ENCODE peak calls at places on chromosome 3, in five cellular contexts. G, B, E, L and C are unnamed samples.
A peak's percentile ranks its signal among the peaks of the same experiment; 100 is the strongest.

GRCh38 chr3:100033814-100034490 is 80.3 kb downstream of the FILIP1L start:
- DNase-seq in G (peak; percentile 92), B (no peak), E (no peak), L (no peak), C (no peak)

GRCh38 chr3:49805367-49805782 is 2.3 kb downstream of the INKA1 start:
- DNase-seq in G (peak; percentile 21), B (peak; percentile 86), E (no peak), L (no peak), C (no peak)

GRCh38 chr3:17491601-17492000 is 250.8 kb downstream of the TBC1D5 start:
- DNase-seq in G (peak; percentile 88), B (no peak), E (no peak), L (peak; percentile 78), C (no peak)

GRCh38 chr3:61030469-61031035 is 220.7 kb downstream of the FHIT start:
- DNase-seq in G (peak; percentile 45), B (no peak), E (no peak), L (peak; percentile 57), C (no peak)

GRCh38 chr3:30934208-30934550 is 39.7 kb upstream of the GADL1 start:
- DNase-seq in G (peak; percentile 48), B (peak; percentile 64), E (peak; percentile 54), L (peak; percentile 27), C (no peak)

GRCh38 chr3:80060664-80061063 is 292.9 kb upstream of the ROBO1 start:
- DNase-seq in G (peak; percentile 10), B (no peak), E (no peak), L (no peak), C (no peak)

GRCh38 chr3:161042023-161042501 is 63.1 kb downstream of the B3GALNT1 start:
- DNase-seq in G (peak; percentile 86), B (peak; percentile 24), E (no peak), L (no peak), C (no peak)

GRCh38 chr3:72487946-72488735 is 360.1 kb downstream of the SHQ1 start:
- DNase-seq in G (no peak), B (no peak), E (peak; percentile 40), L (no peak), C (no peak)

GRCh38 chr3:37463163-37463562 is 288.8 kb upstream of the LRRFIP2 start:
- DNase-seq in G (no peak), B (no peak), E (no peak), L (no peak), C (no peak)

DNA sequence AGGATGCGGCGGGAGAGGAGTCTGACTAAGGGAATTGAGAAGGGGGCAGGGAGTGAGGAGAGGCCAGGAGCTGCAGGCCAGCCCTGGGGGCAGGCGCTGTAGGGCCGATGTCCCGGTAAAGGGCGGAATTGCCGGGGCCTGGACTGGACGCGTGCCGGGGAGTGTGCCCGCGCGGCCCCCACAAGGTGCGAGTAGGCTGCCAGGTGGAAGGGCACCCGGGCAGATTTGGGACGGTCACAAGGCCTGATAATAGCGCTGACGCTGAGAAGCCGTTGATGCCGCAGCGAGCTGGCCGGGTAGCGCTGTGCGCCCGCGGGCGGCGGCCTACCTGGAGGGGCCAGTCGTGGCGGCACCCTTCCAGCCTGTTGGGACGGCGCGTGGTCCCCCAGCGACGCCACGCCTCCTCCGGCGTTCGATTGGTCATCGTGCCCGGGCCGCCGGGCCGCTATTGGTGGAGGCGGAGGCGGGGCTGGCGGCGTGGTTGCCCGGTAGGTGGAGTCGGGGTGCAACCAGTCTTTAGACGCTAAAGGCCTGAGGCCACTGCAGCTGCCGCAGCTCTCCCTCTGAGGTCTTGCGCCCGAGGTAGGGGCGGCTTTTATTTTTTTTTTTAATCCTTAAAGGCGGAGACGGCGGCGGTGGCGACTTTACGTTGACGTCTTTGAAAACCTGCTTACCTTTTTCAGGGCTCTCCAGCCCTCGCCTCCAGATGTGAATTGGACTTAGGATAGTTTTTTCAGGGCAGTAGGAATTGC is 919 bp downstream of the SLC25A38 start:
- DNase-seq in G (peak; percentile 92), B (peak; percentile 99), E (peak; percentile 98), L (peak; percentile 93), C (peak; percentile 81)
- TF ChIP-seq EZH2 in G (no peak), B (no peak), E (no peak), L (no peak), C (no peak)

GRCh38 chr3:46579756-46580286 is 13.7 kb upstream of the LRRC2 start:
- DNase-seq in G (no peak), B (no peak), E (no peak), L (no peak), C (no peak)
- TF ChIP-seq EZH2 in G (no peak), B (no peak), E (no peak), L (no peak), C (no peak)

DNA sequence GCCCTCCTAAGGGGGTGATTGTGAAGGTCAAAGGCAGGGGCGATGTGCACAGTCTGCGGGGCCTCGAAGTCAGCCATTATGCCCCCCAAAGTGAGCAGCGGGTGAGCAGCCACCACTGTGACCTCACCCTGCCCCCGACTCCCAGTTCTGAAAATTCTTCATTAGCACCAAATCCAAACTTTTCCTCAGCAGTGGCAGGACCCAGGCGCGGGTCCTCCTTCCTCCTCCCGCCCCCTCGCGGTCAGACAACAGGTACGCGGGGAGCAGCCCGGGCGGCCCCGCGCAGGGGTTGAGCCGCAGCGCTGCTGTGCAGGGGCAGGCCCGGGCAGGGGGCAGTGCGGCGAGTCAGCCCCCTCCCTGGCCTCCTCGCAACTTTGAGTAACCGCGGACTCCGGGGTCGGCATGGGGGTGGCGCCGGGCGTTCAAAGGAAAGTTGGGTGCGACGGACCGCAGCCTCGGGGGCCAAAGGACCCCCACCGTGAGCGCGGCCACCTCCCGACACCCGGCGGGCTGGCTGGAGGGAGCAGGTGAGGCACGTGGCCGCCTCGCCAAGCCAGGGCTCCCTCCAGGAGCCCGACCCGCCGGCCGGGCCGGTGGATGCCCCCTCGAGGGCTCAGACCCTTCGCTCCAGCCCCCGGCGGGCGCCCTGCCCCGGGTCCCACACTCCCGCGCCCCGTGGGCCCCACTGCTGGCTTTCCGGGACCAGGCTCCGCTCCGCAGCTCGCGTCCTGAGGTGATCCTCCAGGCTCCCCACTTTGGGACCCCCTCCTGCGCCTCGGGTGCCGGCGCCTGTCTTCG is 49.4 kb upstream of the CCDC174 start:
- DNase-seq in G (no peak), B (peak; percentile 42), E (peak; percentile 87), L (no peak), C (no peak)
- TF ChIP-seq EZH2 in G (peak; percentile 70), B (peak; percentile 87), E (no peak), L (no peak), C (no peak)

GRCh38 chr3:54506603-54507002 is 384.3 kb downstream of the CACNA2D3 start:
- DNase-seq in G (peak; percentile 6), B (peak; percentile 7), E (no peak), L (peak; percentile 41), C (no peak)

GRCh38 chr3:54507876-54508460 is 385.6 kb downstream of the CACNA2D3 start:
- DNase-seq in G (no peak), B (no peak), E (no peak), L (no peak), C (no peak)

GRCh38 chr3:54514416-54514815 is 392.1 kb downstream of the CACNA2D3 start:
- DNase-seq in G (no peak), B (no peak), E (no peak), L (no peak), C (no peak)

GRCh38 chr3:54511766-54512365 is 389.5 kb downstream of the CACNA2D3 start:
- DNase-seq in G (no peak), B (no peak), E (no peak), L (no peak), C (no peak)

GRCh38 chr3:54510506-54510905 is 388.2 kb downstream of the CACNA2D3 start:
- DNase-seq in G (no peak), B (no peak), E (no peak), L (no peak), C (no peak)
- TF ChIP-seq EZH2 in G (no peak), B (no peak), E (no peak), L (no peak), C (no peak)

GRCh38 chr3:64444619-64445317 is 219.5 kb upstream of the PRICKLE2 start:
- DNase-seq in G (no peak), B (peak; percentile 32), E (peak; percentile 67), L (no peak), C (no peak)
- TF ChIP-seq EZH2 in G (no peak), B (no peak), E (no peak), L (no peak), C (no peak)

DNA sequence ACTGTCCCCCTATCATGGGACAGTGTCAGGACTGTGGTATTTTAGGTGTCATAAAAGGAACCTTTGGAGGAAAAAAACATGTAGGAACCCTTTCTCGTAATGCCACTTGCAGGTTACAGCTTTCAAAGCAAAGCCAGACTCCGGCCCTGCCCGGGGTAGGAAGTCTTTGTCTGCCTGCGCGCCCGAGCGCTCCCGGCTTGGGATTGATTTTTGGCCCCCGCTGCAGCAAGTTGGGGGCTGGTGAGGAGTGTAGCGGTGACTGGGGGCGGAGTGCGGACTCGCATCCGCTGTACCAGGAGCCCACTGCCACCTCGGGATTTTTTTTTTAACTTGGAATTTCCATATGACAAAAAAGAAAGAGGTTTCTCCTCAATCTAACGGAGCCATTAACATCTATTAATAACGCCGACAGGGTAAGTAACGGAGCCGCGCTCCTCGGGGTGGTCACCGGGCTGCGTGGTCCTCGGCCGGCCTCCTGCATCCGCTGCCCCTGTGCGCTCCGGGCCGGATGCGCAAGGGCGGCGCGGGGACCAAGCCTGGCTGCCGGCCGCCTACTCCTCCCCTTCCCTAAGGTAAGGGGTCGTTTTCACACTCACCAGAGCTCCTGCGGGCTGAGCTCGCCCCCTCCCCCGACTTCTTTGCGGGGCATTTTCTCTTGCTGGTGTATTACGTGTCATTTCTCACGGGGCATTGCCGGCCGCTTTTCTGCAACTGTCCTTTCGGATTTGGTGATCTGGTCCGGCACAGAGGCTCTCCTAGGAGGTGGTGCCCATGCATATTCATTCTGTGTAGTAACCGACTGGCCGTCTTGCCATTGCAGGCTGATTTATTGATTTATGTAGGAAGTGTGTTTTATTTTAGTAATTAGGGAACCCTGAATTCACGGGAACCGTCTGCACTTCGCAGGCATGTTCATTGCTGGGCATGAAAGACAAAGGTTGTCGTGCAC is 219.8 kb upstream of the TOPAZ1 start:
- DNase-seq in G (peak; percentile 22), B (no peak), E (peak; percentile 70), L (no peak), C (no peak)
- TF ChIP-seq EZH2 in G (no peak), B (no peak), E (peak; percentile 56), L (no peak), C (no peak)